ENCODE peak calls at places on chromosomes 3 and 15, in seven cellular contexts. U is GM13977; E is ACHN; B is HEK293T; O is CD4-positive, alpha-beta memory T cell; P is progenitor cell of endocrine pancreas; M is substantia nigra. X is an unnamed sample.

GRCh38 chr3:122468896-122469533 is 45.7 kb downstream of the KPNA1 start:
- DNase-seq in U (peak), E (no peak), B (no peak), O (no peak), P (no peak), M (no peak), X (no peak)

GRCh38 chr3:130379274-130379673 is 33.8 kb downstream of the COL6A5 start:
- DNase-seq in U (no peak), E (peak), B (no peak), O (no peak), P (no peak), M (no peak), X (no peak)

GRCh38 chr3:43346990-43347749 is 60.8 kb downstream of the SNRK start:
- DNase-seq in U (no peak), E (no peak), B (no peak), O (peak), P (no peak), M (no peak), X (no peak)

GRCh38 chr3:81554348-81554747 is 207.1 kb downstream of the GBE1 start:
- DNase-seq in U (no peak), E (no peak), B (no peak), O (no peak), P (no peak), M (no peak), X (no peak)

GRCh38 chr15:51750186-51750585 is 1.2 kb upstream of the TMOD2 start:
- DNase-seq in U (no peak), E (no peak), B (no peak), O (no peak), P (no peak), M (no peak), X (no peak)

GRCh38 chr3:72615182-72615581 is 233.1 kb downstream of the SHQ1 start:
- DNase-seq in U (no peak), E (no peak), B (no peak), O (no peak), P (no peak), M (no peak), X (no peak)

GRCh38 chr3:124117486-124117885 is 125.6 kb upstream of the ROPN1 start:
- DNase-seq in U (no peak), E (no peak), B (no peak), O (no peak), P (no peak), M (no peak), X (peak)

GRCh38 chr3:96347289-96347688 is 467.1 kb upstream of the EPHA6 start:
- DNase-seq in U (no peak), E (no peak), B (no peak), O (no peak), P (no peak), M (no peak), X (no peak)

GRCh38 chr3:31918179-31919165 is 62.6 kb downstream of the OSBPL10 start:
- DNase-seq in U (peak), E (peak), B (no peak), O (no peak), P (no peak), M (no peak), X (no peak)

GRCh38 chr3:72196377-72196929 is 411.5 kb upstream of the PROK2 start:
- DNase-seq in U (no peak), E (no peak), B (no peak), O (no peak), P (no peak), M (no peak), X (no peak)

GRCh38 chr3:28936154-28936553 is 344.7 kb upstream of the RBMS3 start:
- DNase-seq in U (no peak), E (no peak), B (no peak), O (no peak), P (no peak), M (no peak), X (no peak)

GRCh38 chr3:191387441-191388077 is 57.2 kb upstream of the UTS2B start:
- DNase-seq in U (no peak), E (no peak), B (no peak), O (no peak), P (no peak), M (no peak), X (no peak)

GRCh38 chr3:60906283-60906682 is 345.0 kb downstream of the FHIT start:
- DNase-seq in U (no peak), E (no peak), B (no peak), O (no peak), P (no peak), M (no peak), X (no peak)

GRCh38 chr3:86990734-86991481 is at the start of gene VGLL3:
- DNase-seq in U (peak), E (peak), B (peak), O (no peak), P (peak), M (no peak), X (no peak)

GRCh38 chr15:39459538-39459937 is 121.3 kb upstream of the THBS1 start:
- DNase-seq in U (no peak), E (no peak), B (no peak), O (no peak), P (no peak), M (no peak), X (no peak)

GRCh38 chr3:103794656-103795055 is 1359.8 kb downstream of the ZPLD1 start:
- DNase-seq in U (no peak), E (peak), B (peak), O (no peak), P (no peak), M (no peak), X (peak)

GRCh38 chr3:385151-385550 is 188.6 kb downstream of the CHL1 start:
- DNase-seq in U (no peak), E (peak), B (no peak), O (no peak), P (no peak), M (no peak), X (no peak)

GRCh38 chr15:74314897-74315438 is 52.5 kb downstream of the CYP11A1 start:
- DNase-seq in U (no peak), E (peak), B (no peak), O (no peak), P (no peak), M (no peak), X (no peak)